ENCODE peak calls at places on chromosomes 4 and X, in five cellular contexts. U, P, Z, S and C are unnamed samples.

GRCh38 chr4:119728692-119729593 is 100.3 kb upstream of the PDE5A start:
- DNase-seq in U (no peak), P (no peak), Z (no peak), S (no peak), C (no peak)

GRCh38 chr4:8908206-8908893 is 36.7 kb upstream of the HMX1 start:
- DNase-seq in U (no peak), P (no peak), Z (no peak), S (no peak), C (no peak)

GRCh38 chr4:86560447-86560846 is 33.7 kb upstream of the PTPN13 start:
- DNase-seq in U (no peak), P (no peak), Z (no peak), S (no peak), C (no peak)

GRCh38 chr4:1249731-1250526 is 999 bp upstream of the CTBP1 start:
- DNase-seq in U (peak), P (peak), Z (peak), S (no peak), C (no peak)

GRCh38 chr4:55545681-55546632 is 752 bp downstream of the CLOCK start:
- DNase-seq in U (peak), P (peak), Z (peak), S (peak), C (no peak)

GRCh38 chr4:106746451-106746850 is 289.7 kb downstream of the DKK2 start:
- DNase-seq in U (no peak), P (no peak), Z (no peak), S (no peak), C (no peak)

GRCh38 chr4:32374201-32374600 is 1654.0 kb downstream of the PCDH7 start:
- DNase-seq in U (no peak), P (no peak), Z (no peak), S (no peak), C (no peak)

GRCh38 chr4:46274717-46275116 is 115.2 kb downstream of the GABRA2 start:
- DNase-seq in U (no peak), P (no peak), Z (no peak), S (no peak), C (no peak)

GRCh38 chr4:183434264-183435045 is 10.0 kb upstream of the CDKN2AIP start:
- DNase-seq in U (no peak), P (no peak), Z (no peak), S (no peak), C (no peak)

GRCh38 chr4:7880681-7881080 is 59.0 kb downstream of the AFAP1 start:
- DNase-seq in U (no peak), P (no peak), Z (no peak), S (no peak), C (no peak)

GRCh38 chrX:42776195-42776594 is 1.8 kb downstream of the PPP1R2C start:
- DNase-seq in U (no peak), P (no peak), Z (no peak), S (no peak), C (no peak)

GRCh38 chrX:46597774-46598173 is 24.2 kb downstream of the CHST7 start:
- DNase-seq in U (no peak), P (no peak), Z (no peak), S (no peak), C (no peak)

GRCh38 chr4:54100607-54101189 is 735 bp downstream of the GSX2 start:
- DNase-seq in U (no peak), P (no peak), Z (no peak), S (no peak), C (no peak)

GRCh38 chr4:184955116-184955515 is 63.2 kb upstream of the HELT start:
- DNase-seq in U (no peak), P (no peak), Z (no peak), S (no peak), C (no peak)

GRCh38 chr4:7630559-7631287 is 196.0 kb upstream of the PSAPL1 start:
- DNase-seq in U (no peak), P (no peak), Z (no peak), S (no peak), C (peak)

GRCh38 chr4:186723207-186724047 is at the start of gene FAT1:
- DNase-seq in U (peak), P (no peak), Z (peak), S (peak), C (peak)

GRCh38 chrX:118727686-118728339 is 407 bp downstream of the IL13RA1 start:
- DNase-seq in U (peak), P (no peak), Z (no peak), S (peak), C (no peak)

GRCh38 chr4:47839259-47839658 is 1.4 kb upstream of the CORIN start:
- DNase-seq in U (no peak), P (no peak), Z (peak), S (no peak), C (no peak)

DNA sequence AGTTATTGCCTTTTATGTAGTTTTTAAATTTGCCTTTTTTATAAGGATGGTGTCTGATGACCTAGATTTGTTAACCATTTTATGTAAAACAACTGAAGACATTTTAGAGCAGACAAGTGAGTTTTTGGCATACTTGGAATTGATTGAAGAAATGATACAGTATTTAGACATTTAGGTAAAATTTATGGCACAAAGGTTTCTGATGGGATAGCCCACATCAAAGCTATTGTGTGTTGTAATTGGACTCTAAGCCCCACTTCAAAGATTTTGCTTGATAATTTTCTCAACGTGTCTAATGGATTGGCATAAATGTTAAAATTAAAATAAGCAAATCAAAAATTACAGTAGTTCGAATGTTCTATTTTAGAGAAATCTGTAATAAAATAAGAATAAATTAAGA is 17.6 kb downstream of the EPGN start:
- DNase-seq in U (no peak), P (no peak), Z (no peak), S (no peak), C (no peak)
- TF ChIP-seq CTCF in U (no peak), P (no peak), Z (no peak), S (no peak), C (no peak)

GRCh38 chrX:148530464-148531077 is 30.2 kb downstream of the AFF2 start:
- DNase-seq in U (no peak), P (no peak), Z (no peak), S (no peak), C (no peak)
- TF ChIP-seq CTCF in U (peak), P (peak), Z (peak), S (peak), C (peak)

GRCh38 chrX:151743651-151744470 is 9.3 kb downstream of the CNGA2 start:
- DNase-seq in U (no peak), P (no peak), Z (no peak), S (no peak), C (no peak)

GRCh38 chrX:151742311-151742710 is 7.8 kb downstream of the CNGA2 start:
- DNase-seq in U (no peak), P (no peak), Z (no peak), S (no peak), C (no peak)

GRCh38 chrX:151741606-151742005 is 7.1 kb downstream of the CNGA2 start:
- DNase-seq in U (no peak), P (no peak), Z (no peak), S (no peak), C (no peak)

GRCh38 chrX:151746502-151746901 is 12.0 kb downstream of the CNGA2 start:
- DNase-seq in U (no peak), P (no peak), Z (no peak), S (no peak), C (no peak)

GRCh38 chrX:151745651-151746050 is 11.1 kb downstream of the CNGA2 start:
- DNase-seq in U (no peak), P (no peak), Z (no peak), S (no peak), C (no peak)
- TF ChIP-seq CTCF in U (no peak), P (no peak), Z (no peak), S (no peak), C (no peak)

GRCh38 chrX:7927259-7928167 is at the start of gene PNPLA4:
- DNase-seq in U (peak), P (peak), Z (peak), S (peak), C (peak)
- TF ChIP-seq CTCF in U (no peak), P (no peak), Z (no peak), S (no peak), C (peak)

GRCh38 chrX:139969286-139969685 is 4.0 kb upstream of the CXorf66 start:
- DNase-seq in U (no peak), P (no peak), Z (no peak), S (no peak), C (no peak)

GRCh38 chrX:139972113-139972512 is 6.8 kb upstream of the CXorf66 start:
- DNase-seq in U (no peak), P (no peak), Z (no peak), S (no peak), C (no peak)

GRCh38 chrX:139971394-139971749 is 6.1 kb upstream of the CXorf66 start:
- DNase-seq in U (no peak), P (no peak), Z (no peak), S (no peak), C (no peak)

GRCh38 chrX:139965421-139965820 is at the start of gene CXorf66:
- DNase-seq in U (no peak), P (no peak), Z (no peak), S (no peak), C (no peak)

DNA sequence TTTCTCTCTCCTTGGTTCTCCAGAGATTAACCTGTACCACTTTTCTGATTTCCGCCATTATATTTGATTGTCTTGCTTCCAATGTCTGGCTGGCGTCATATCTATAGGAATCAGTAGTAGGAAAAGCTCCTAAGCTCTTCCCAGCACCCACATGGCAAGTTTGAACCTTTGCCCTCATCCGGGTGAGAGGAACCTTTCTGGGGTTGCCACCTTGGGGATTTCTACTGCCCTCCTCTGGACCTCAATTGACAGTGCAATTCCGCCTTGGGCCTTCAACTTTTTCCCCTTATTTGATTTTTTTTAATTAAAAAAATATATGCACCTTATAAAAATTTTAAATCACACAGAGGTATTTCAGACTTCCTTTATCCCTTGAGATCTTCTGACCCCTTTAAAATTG is 2.0 kb upstream of the CXorf66 start:
- DNase-seq in U (peak), P (no peak), Z (peak), S (no peak), C (no peak)
- TF ChIP-seq CTCF in U (no peak), P (no peak), Z (no peak), S (peak), C (peak)

DNA sequence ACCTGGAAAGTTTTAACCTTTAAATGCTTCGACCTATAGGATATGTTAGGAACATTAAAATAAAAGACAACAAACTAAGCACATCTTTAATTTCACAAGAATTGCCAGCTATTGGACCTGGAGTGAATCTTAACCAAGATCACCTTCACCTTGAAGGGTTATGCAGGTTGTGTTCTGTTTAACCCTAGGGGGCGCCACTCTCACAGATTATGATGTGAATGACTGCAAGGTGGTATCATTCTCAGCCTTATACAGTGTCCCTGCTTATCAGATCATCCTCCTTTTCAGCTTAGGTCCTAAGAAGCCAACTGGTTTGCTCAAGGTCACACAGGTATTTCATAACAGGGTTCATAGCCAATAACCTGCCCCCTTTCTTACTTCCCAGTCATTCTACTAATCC is 23.5 kb downstream of the INTS6L start:
- DNase-seq in U (peak), P (peak), Z (peak), S (peak), C (no peak)
- TF ChIP-seq CTCF in U (peak), P (peak), Z (peak), S (peak), C (no peak)

GRCh38 chr4:38781854-38782261 is 932 bp downstream of the TLR10 start:
- DNase-seq in U (no peak), P (no peak), Z (no peak), S (no peak), C (no peak)

GRCh38 chr4:38785041-38785790 is 2.4 kb upstream of the TLR10 start:
- DNase-seq in U (no peak), P (no peak), Z (no peak), S (no peak), C (no peak)

GRCh38 chr4:38782452-38783108 is at the start of gene TLR10:
- DNase-seq in U (peak), P (peak), Z (peak), S (peak), C (peak)

GRCh38 chr4:38784141-38784540 is 1.4 kb upstream of the TLR10 start:
- DNase-seq in U (no peak), P (no peak), Z (no peak), S (no peak), C (no peak)

DNA sequence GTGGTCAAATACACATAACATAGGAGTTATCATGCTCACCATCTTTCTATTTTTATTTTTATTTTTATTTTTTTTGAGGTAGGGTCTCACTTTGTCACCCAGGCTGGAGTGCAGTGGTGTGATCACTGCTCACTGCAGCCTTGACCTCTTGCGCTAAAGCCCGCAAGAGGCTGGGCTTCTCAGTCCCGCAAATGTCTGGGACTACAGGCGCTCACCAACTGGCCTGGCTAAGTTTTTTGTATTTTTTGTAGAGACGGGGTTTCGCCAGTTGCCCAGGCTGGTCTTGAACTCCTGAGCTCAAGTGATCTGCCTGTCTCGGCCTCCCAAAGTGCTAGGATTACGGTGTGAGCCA is 295 bp upstream of the TLR10 start:
- DNase-seq in U (no peak), P (no peak), Z (no peak), S (no peak), C (no peak)
- TF ChIP-seq CTCF in U (peak), P (peak), Z (no peak), S (no peak), C (no peak)

GRCh38 chrX:153310901-153311300 is 10.7 kb downstream of the PNMA6F start:
- DNase-seq in U (no peak), P (no peak), Z (no peak), S (no peak), C (no peak)
- TF ChIP-seq CTCF in U (no peak), P (no peak), Z (no peak), S (no peak), C (no peak)

GRCh38 chrX:103699243-103699642 is 11.5 kb upstream of the TMEM31 start:
- DNase-seq in U (no peak), P (no peak), Z (no peak), S (no peak), C (no peak)

GRCh38 chrX:103710609-103711008 is at the start of gene TMEM31:
- DNase-seq in U (no peak), P (no peak), Z (no peak), S (no peak), C (no peak)

GRCh38 chrX:103704863-103705262 is 5.8 kb upstream of the TMEM31 start:
- DNase-seq in U (no peak), P (no peak), Z (no peak), S (no peak), C (no peak)
- TF ChIP-seq CTCF in U (no peak), P (no peak), Z (no peak), S (no peak), C (no peak)

GRCh38 chrX:99394450-99394849 is 1015.6 kb downstream of the PCDH19 start:
- DNase-seq in U (peak), P (no peak), Z (no peak), S (no peak), C (no peak)
- TF ChIP-seq CTCF in U (no peak), P (no peak), Z (no peak), S (no peak), C (no peak)